ENCODE peak calls at places on chromosomes 5 and 9, in eight cellular contexts. I is astrocyte; Z is activated CD8-positive, alpha-beta T cell treated with anti-CD3 and anti-CD28 coated beads for 36 hours; N is activated CD8-positive, alpha-beta memory T cell treated with anti-CD3 and anti-CD28 coated beads for 48 hours; G is HCEC 1CT; F is effector memory CD8-positive, alpha-beta T cell; K is caudate nucleus; J is WTC11. R is an unnamed sample.

GRCh38 chr5:74237746-74238145 is 402.8 kb downstream of the ENC1 start:
- DNase-seq in K (no peak), N (no peak), J (no peak), Z (no peak), F (no peak), I (no peak), G (no peak), R (no peak)

GRCh38 chr5:170411100-170411499 is 21.9 kb upstream of the KCNMB1 start:
- DNase-seq in K (no peak), Z (no peak), J (no peak), G (no peak), F (peak; percentile 8), N (no peak), I (no peak), R (no peak)

GRCh38 chr5:164345173-164345572 is 839.8 kb downstream of the MAT2B start:
- DNase-seq in F (no peak), J (no peak), G (peak; percentile 47), I (peak; percentile 78), Z (no peak), K (no peak), N (no peak), R (no peak)

GRCh38 chr5:3590253-3590966 is 5.2 kb upstream of the IRX1 start:
- DNase-seq in F (no peak), I (no peak), Z (no peak), N (no peak), J (peak; percentile 45), K (no peak), G (no peak), R (no peak)

GRCh38 chr9:20906326-20906725 is 125.1 kb downstream of the HACD4 start:
- DNase-seq in G (no peak), N (no peak), J (no peak), Z (no peak), F (no peak), I (no peak), K (no peak), R (no peak)

GRCh38 chr5:43638556-43638955 is 35.6 kb downstream of the NNT start:
- DNase-seq in J (no peak), F (no peak), G (no peak), I (no peak), N (no peak), K (no peak), Z (no peak), R (no peak)

GRCh38 chr5:176892663-176893062 is 6.5 kb downstream of the HK3 start:
- DNase-seq in Z (no peak), J (no peak), F (no peak), N (no peak), K (no peak), G (no peak), I (no peak), R (no peak)

GRCh38 chr5:41408676-41409443 is 101.5 kb downstream of the PLCXD3 start:
- DNase-seq in K (no peak), I (peak; percentile 33), F (no peak), N (no peak), J (no peak), G (peak; percentile 86), Z (no peak), R (no peak)

GRCh38 chr5:83654427-83654994 is 66.1 kb downstream of the HAPLN1 start:
- DNase-seq in J (no peak), N (no peak), G (no peak), F (no peak), I (peak; percentile 1), K (no peak), Z (no peak), R (no peak)

GRCh38 chr5:54624671-54625583 is 107.4 kb downstream of the SNX18 start:
- DNase-seq in I (no peak), Z (no peak), F (no peak), J (no peak), G (peak; percentile 63), K (no peak), N (no peak), R (no peak)

GRCh38 chr9:6944093-6944551 is 186.3 kb downstream of the KDM4C start:
- DNase-seq in G (peak; percentile 79), J (no peak), N (no peak), K (no peak), Z (no peak), F (no peak), I (peak; percentile 86), R (no peak)

GRCh38 chr5:126100767-126101166 is 322.4 kb upstream of the GRAMD2B start:
- DNase-seq in N (no peak), J (peak; percentile 15), I (no peak), F (no peak), G (no peak), K (no peak), Z (no peak), R (no peak)

GRCh38 chr9:84402517-84402916 is 62.0 kb upstream of the SLC28A3 start:
- DNase-seq in G (no peak), Z (no peak), I (no peak), K (no peak), J (no peak), N (no peak), F (no peak), R (no peak)

GRCh38 chr9:114811301-114811700 is 5.5 kb upstream of the TNFSF15 start:
- DNase-seq in I (peak; percentile 56), F (no peak), Z (no peak), N (no peak), G (no peak), J (no peak), K (no peak), R (peak; percentile 58)

GRCh38 chr9:34227445-34227844 is 48.6 kb downstream of the UBAP1 start:
- DNase-seq in N (no peak), I (peak; percentile 90), K (no peak), F (no peak), Z (no peak), G (peak; percentile 26), J (no peak), R (no peak)

GRCh38 chr5:137304227-137304874 is 194.8 kb downstream of the SPOCK1 start:
- DNase-seq in N (no peak), Z (no peak), K (no peak), G (no peak), I (no peak), J (no peak), F (no peak), R (no peak)

GRCh38 chr5:96968074-96968473 is 32.2 kb downstream of the LNPEP start:
- DNase-seq in J (no peak), F (no peak), K (no peak), I (peak; percentile 68), N (no peak), Z (no peak), G (peak; percentile 58), R (peak; percentile 68)

GRCh38 chr9:126591922-126592321 is 21.8 kb upstream of the LMX1B start:
- DNase-seq in J (no peak), G (no peak), F (no peak), Z (no peak), K (no peak), N (no peak), I (no peak), R (no peak)

GRCh38 chr5:173490681-173491080 is 125.8 kb downstream of the BOD1 start:
- DNase-seq in I (no peak), K (no peak), Z (no peak), N (no peak), G (no peak), J (no peak), F (no peak), R (peak; percentile 21)